ENCODE peak calls at places on chromosomes 12 and 14, in four cellular contexts. Z is HepG2, Y is K562, R is H1. N is an unnamed sample.
A peak's percentile ranks its signal among the peaks of the same experiment; 100 is the strongest.

GRCh38 chr14:74955229-74955999 is at the start of gene PGF:
- DNase-seq in Z (no peak), Y (peak; percentile 76), R (no peak), N (no peak)

GRCh38 chr12:26177303-26177702 is 18.1 kb upstream of the SSPN start:
- DNase-seq in Z (no peak), Y (no peak), R (no peak), N (no peak)

GRCh38 chr14:94379291-94380224 is 8.8 kb downstream of the SERPINA1 start:
- DNase-seq in Z (no peak), Y (no peak), R (no peak), N (no peak)

GRCh38 chr12:55717397-55718007 is 1.7 kb downstream of the BLOC1S1 start:
- DNase-seq in Z (no peak), Y (peak; percentile 34), R (no peak), N (no peak)

GRCh38 chr12:120944645-120945217 is 33.6 kb upstream of the HNF1A start:
- DNase-seq in Z (no peak), Y (peak; percentile 60), R (peak; percentile 36), N (no peak)

GRCh38 chr12:71442567-71442931 is 3.0 kb downstream of the LGR5 start:
- DNase-seq in Z (no peak), Y (no peak), R (no peak), N (no peak)

GRCh38 chr12:55673638-55674037 is 34.1 kb downstream of the ITGA7 start:
- DNase-seq in Z (no peak), Y (no peak), R (no peak), N (peak; percentile 76)

GRCh38 chr14:38867561-38868150 is 235.4 kb downstream of the SEC23A start:
- DNase-seq in Z (peak; percentile 91), Y (peak; percentile 38), R (peak; percentile 23), N (no peak)

GRCh38 chr12:110224379-110225304 is 56.4 kb upstream of the ATP2A2 start:
- DNase-seq in Z (peak; percentile 52), Y (no peak), R (no peak), N (no peak)

GRCh38 chr14:104436741-104437701 is 142.5 kb upstream of the C14orf180 start:
- DNase-seq in Z (no peak), Y (no peak), R (no peak), N (no peak)

GRCh38 chr14:62117010-62117717 is 354.9 kb downstream of the SNAPC1 start:
- DNase-seq in Z (peak; percentile 38), Y (no peak), R (peak; percentile 91), N (no peak)

GRCh38 chr12:114746297-114747074 is 62.5 kb upstream of the TBX3 start:
- DNase-seq in Z (no peak), Y (no peak), R (no peak), N (no peak)

GRCh38 chr14:24332094-24332983 is 2.5 kb downstream of the ADCY4 start:
- DNase-seq in Z (peak; percentile 86), Y (peak; percentile 81), R (peak; percentile 34), N (peak; percentile 60)

GRCh38 chr14:33809456-33809855 is 141.4 kb downstream of the EGLN3 start:
- DNase-seq in Z (no peak), Y (no peak), R (no peak), N (no peak)

GRCh38 chr14:99756796-99757195 is 36.4 kb upstream of the EML1 start:
- DNase-seq in Z (no peak), Y (no peak), R (no peak), N (no peak)

GRCh38 chr14:64721391-64721791 is 17.2 kb downstream of the PLEKHG3 start:
- DNase-seq in Z (no peak), Y (no peak), R (no peak), N (no peak)

GRCh38 chr12:62533087-62533754 is 66.6 kb downstream of the MON2 start:
- DNase-seq in Z (peak; percentile 4), Y (no peak), R (no peak), N (no peak)

GRCh38 chr12:119911147-119911546 is 34.0 kb upstream of the CIT start:
- DNase-seq in Z (no peak), Y (no peak), R (no peak), N (no peak)

GRCh38 chr12:96386794-96387193 is 13.4 kb downstream of the CDK17 start:
- DNase-seq in Z (no peak), Y (no peak), R (no peak), N (no peak)

GRCh38 chr12:124620606-124621295 is 53.3 kb upstream of the NCOR2 start:
- DNase-seq in Z (no peak), Y (no peak), R (no peak), N (no peak)

GRCh38 chr12:27424631-27425230 is 21.8 kb upstream of the SMCO2 start:
- DNase-seq in Z (peak; percentile 45), Y (no peak), R (no peak), N (no peak)

GRCh38 chr12:25996677-25997076 is 38.2 kb downstream of the RASSF8 start:
- DNase-seq in Z (no peak), Y (no peak), R (no peak), N (no peak)

GRCh38 chr14:54803396-54803795 is 99.2 kb downstream of the GCH1 start:
- DNase-seq in Z (no peak), Y (no peak), R (no peak), N (no peak)

GRCh38 chr14:78182722-78183121 is 12.5 kb downstream of the NRXN3 start:
- DNase-seq in Z (no peak), Y (no peak), R (no peak), N (no peak)

GRCh38 chr12:69550951-69551350 is 34.3 kb upstream of the CCT2 start:
- DNase-seq in Z (no peak), Y (no peak), R (no peak), N (no peak)

GRCh38 chr12:69548687-69549086 is 36.6 kb upstream of the CCT2 start:
- DNase-seq in Z (no peak), Y (no peak), R (no peak), N (no peak)

GRCh38 chr12:69556383-69556782 is 28.9 kb upstream of the CCT2 start:
- DNase-seq in Z (peak; percentile 10), Y (no peak), R (no peak), N (no peak)

GRCh38 chr12:69555461-69555860 is 29.8 kb upstream of the CCT2 start:
- DNase-seq in Z (no peak), Y (no peak), R (no peak), N (no peak)

DNA sequence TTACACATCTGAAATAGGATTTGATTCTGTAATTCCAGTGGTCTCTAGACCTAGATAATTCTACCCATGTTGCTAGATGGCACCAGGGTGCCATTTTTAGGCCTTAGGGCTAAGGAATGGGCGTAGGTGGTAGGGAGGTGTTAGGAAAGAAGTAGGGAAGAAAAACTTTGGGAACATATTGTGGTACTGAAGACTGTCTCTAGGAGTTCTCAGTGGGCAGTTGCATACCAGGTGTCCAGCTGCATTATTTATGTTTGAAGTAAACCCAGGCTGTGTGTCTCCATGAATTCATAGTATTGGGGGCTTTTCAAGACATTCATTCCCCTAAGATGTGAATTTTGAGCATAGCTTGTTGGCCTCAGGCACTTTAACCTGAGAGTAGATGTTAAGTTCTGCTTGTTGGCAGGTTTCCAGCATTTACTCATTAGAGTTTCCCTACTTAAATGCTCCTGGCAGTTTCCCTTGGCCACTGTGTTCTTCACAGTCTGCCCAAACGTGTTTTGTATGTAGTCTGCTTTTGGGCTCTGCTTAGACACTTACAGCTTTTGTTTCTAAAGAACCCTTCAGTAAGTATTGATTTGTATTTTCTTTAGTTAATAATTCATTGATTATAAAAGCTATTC is 31.5 kb upstream of the CCT2 start:
- DNase-seq in Z (peak; percentile 11), Y (peak; percentile 16), R (no peak), N (no peak)
- TF ChIP-seq CREB1 in Z (no peak), Y (no peak), R (no peak), N (no peak)

GRCh38 chr14:106377432-106377831 is 851.0 kb downstream of the TMEM121 start:
- DNase-seq in Z (no peak), Y (no peak), R (no peak), N (no peak)

GRCh38 chr14:106378191-106378590 is 851.8 kb downstream of the TMEM121 start:
- DNase-seq in Z (no peak), Y (peak; percentile 26), R (no peak), N (no peak)

GRCh38 chr14:106380740-106381139 is 854.4 kb downstream of the TMEM121 start:
- DNase-seq in Z (no peak), Y (no peak), R (no peak), N (no peak)
- H3K9me3 ChIP-seq in Z (no peaks in the 10 kb centered on the region), Y (no peaks in the 10 kb centered on the region), R (peaks cover 79% of the 10 kb centered on the region), N (no peaks in the 10 kb centered on the region)

DNA sequence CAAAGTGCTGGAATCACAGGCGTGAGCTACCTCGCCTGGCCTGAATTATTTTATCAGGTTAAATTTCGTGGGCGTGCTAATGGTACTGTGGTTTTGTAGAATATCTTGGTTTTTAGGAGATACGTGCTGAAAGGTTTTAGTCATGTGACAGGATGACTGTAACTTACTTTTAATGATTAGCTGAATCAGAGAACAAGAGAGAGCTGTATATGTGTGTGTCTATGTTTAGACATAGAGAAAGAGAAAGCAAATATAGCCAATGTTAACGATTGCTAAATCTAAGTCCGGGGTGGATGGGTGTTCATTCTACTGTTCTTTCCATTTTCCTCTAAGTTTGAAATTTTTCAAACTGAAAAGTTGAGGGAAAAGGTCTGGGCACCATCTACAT is 9.2 kb upstream of the PNMA1 start:
- DNase-seq in Z (no peak), Y (no peak), R (no peak), N (no peak)
- TF ChIP-seq YY1 in Z (no peak), Y (no peak), R (no peak), N (no peak)

GRCh38 chr12:29314421-29314820 is 66.6 kb downstream of the ERGIC2 start:
- DNase-seq in Z (no peak), Y (no peak), R (no peak), N (no peak)

GRCh38 chr12:29310899-29311298 is 70.1 kb downstream of the ERGIC2 start:
- DNase-seq in Z (no peak), Y (no peak), R (no peak), N (no peak)

GRCh38 chr12:29306267-29306666 is 74.7 kb downstream of the ERGIC2 start:
- DNase-seq in Z (no peak), Y (no peak), R (no peak), N (no peak)

GRCh38 chr12:29306682-29307081 is 74.3 kb downstream of the ERGIC2 start:
- DNase-seq in Z (no peak), Y (no peak), R (no peak), N (no peak)

DNA sequence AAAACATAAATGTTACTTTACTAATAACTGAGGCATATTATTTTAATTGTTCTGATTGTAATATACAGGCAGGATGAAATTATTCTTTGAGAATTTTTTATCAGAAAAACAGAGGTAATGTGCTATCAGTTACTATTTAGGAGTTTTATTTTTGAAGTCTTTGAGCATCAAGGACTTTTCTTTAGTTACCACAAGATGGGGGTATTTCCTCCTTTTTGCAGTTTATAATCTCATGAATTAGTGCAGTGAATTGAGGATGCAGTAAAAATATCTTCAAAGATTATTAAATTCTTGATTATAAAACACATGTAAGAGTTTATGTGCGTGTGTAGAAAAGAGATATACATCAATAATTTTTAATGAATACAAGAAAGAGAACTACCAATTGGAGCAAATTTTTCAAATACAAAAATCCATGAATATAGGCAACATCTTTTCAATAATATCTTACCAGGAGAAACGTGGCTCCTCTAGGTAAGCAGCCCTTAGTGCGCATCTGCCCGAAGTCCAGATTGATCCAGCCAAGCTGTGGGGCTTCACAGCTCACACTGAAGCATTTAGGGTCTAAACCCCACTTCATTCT is 71.6 kb downstream of the ERGIC2 start:
- DNase-seq in Z (no peak), Y (no peak), R (no peak), N (no peak)
- TF ChIP-seq CREB1 in Z (no peak), Y (no peak), R (no peak), N (no peak)

GRCh38 chr14:70333703-70334102 is 25.8 kb downstream of the COX16 start:
- DNase-seq in Z (no peak), Y (no peak), R (no peak), N (no peak)
- H3K9me3 ChIP-seq in Z (peaks cover 25% of the 10 kb centered on the region), Y (no peaks in the 10 kb centered on the region), R (peaks cover 3% of the 10 kb centered on the region), N (peaks cover 25% of the 10 kb centered on the region)

N was measured in GM12878.